ENCODE peak calls at places on chromosomes 13 and 19, in five cellular contexts. H is A549, F is IMR-90, A is K562, J is SK-N-SH. M is an unnamed sample.

GRCh38 chr19:16496613-16496983 is 404 bp downstream of the C19orf44 start:
- DNase-seq in H (no peak), F (peak; percentile 44), A (no peak), J (no peak), M (no peak)

GRCh38 chr19:17404015-17404414 is 1.4 kb downstream of the BST2 start:
- DNase-seq in H (no peak), F (no peak), A (peak; percentile 79), J (no peak), M (no peak)

GRCh38 chr19:13012690-13013608 is 17.7 kb downstream of the NFIX start:
- DNase-seq in H (no peak), F (peak; percentile 63), A (peak; percentile 65), J (no peak), M (no peak)

GRCh38 chr13:35891973-35892441 is 239.2 kb downstream of the DCLK1 start:
- DNase-seq in H (no peak), F (peak; percentile 40), A (no peak), J (no peak), M (no peak)

GRCh38 chr19:2982983-2983350 is 5.6 kb downstream of the TLE6 start:
- DNase-seq in H (no peak), F (peak; percentile 68), A (no peak), J (peak; percentile 92), M (no peak)

GRCh38 chr13:69820180-69820579 is 287.4 kb upstream of the ATXN8OS start:
- DNase-seq in H (no peak), F (no peak), A (no peak), J (peak; percentile 8), M (no peak)

GRCh38 chr19:47107953-47108746 is 5.4 kb downstream of the ZC3H4 start:
- DNase-seq in H (no peak), F (peak; percentile 29), A (peak; percentile 15), J (no peak), M (no peak)

GRCh38 chr19:31548941-31549340 is 199.7 kb upstream of the TSHZ3 start:
- DNase-seq in H (no peak), F (peak; percentile 44), A (no peak), J (no peak), M (no peak)

GRCh38 chr13:36006347-36006746 is 124.8 kb downstream of the DCLK1 start:
- DNase-seq in H (no peak), F (no peak), A (no peak), J (no peak), M (no peak)

GRCh38 chr19:15379996-15380647 is 535 bp upstream of the AKAP8 start:
- DNase-seq in H (peak; percentile 35), F (peak; percentile 11), A (peak; percentile 61), J (no peak), M (no peak)

GRCh38 chr19:16398530-16399241 is 73.1 kb downstream of the EPS15L1 start:
- DNase-seq in H (no peak), F (peak; percentile 12), A (no peak), J (no peak), M (no peak)

GRCh38 chr19:56946164-56946563 is 105.6 kb upstream of the PEG3 start:
- DNase-seq in H (no peak), F (no peak), A (no peak), J (peak; percentile 75), M (no peak)

GRCh38 chr13:37716395-37716794 is 117.8 kb upstream of the POSTN start:
- DNase-seq in H (no peak), F (peak; percentile 72), A (no peak), J (no peak), M (no peak)

GRCh38 chr19:43784251-43784980 is 3.6 kb upstream of the KCNN4 start:
- DNase-seq in H (peak; percentile 92), F (peak; percentile 85), A (peak; percentile 78), J (no peak), M (no peak)

GRCh38 chr19:11463391-11463790 is 17.5 kb downstream of the ELAVL3 start:
- DNase-seq in H (no peak), F (no peak), A (no peak), J (no peak), M (no peak)

GRCh38 chr19:37218592-37218935 is 550 bp downstream of the ZNF383 start:
- DNase-seq in H (no peak), F (peak; percentile 39), A (no peak), J (peak; percentile 14), M (peak; percentile 5)

GRCh38 chr19:10551698-10552301 is 8.1 kb downstream of the ATG4D start:
- DNase-seq in H (no peak), F (no peak), A (no peak), J (no peak), M (no peak)

GRCh38 chr19:33677745-33678426 is 56.1 kb downstream of the CHST8 start:
- DNase-seq in H (no peak), F (no peak), A (peak; percentile 30), J (no peak), M (no peak)

GRCh38 chr19:51971624-51972023 is 15.0 kb downstream of the ZNF350 start:
- DNase-seq in H (no peak), F (peak; percentile 13), A (no peak), J (no peak), M (no peak)

GRCh38 chr13:74187564-74187963 is 53.4 kb upstream of the KLF12 start:
- DNase-seq in H (peak; percentile 25), F (peak; percentile 42), A (no peak), J (no peak), M (no peak)

GRCh38 chr13:35866801-35867200 is 264.4 kb downstream of the DCLK1 start:
- DNase-seq in H (no peak), F (no peak), A (no peak), J (no peak), M (no peak)

GRCh38 chr19:18896421-18896841 is 473 bp upstream of the CERS1 start:
- DNase-seq in H (peak; percentile 35), F (no peak), A (no peak), J (peak; percentile 62), M (no peak)

GRCh38 chr13:21670006-21670882 is 629 bp upstream of the FGF9 start:
- DNase-seq in H (peak; percentile 21), F (peak; percentile 48), A (peak; percentile 53), J (peak; percentile 62), M (no peak)

GRCh38 chr13:112885782-112886268 is 83.2 kb upstream of the MCF2L start:
- DNase-seq in H (peak; percentile 20), F (peak; percentile 87), A (peak; percentile 50), J (peak; percentile 96), M (no peak)

GRCh38 chr13:79870766-79871165 is 389.8 kb downstream of the NDFIP2 start:
- DNase-seq in H (no peak), F (peak; percentile 64), A (no peak), J (no peak), M (no peak)

GRCh38 chr13:35994131-35994966 is 136.8 kb downstream of the DCLK1 start:
- DNase-seq in H (no peak), F (peak; percentile 4), A (no peak), J (no peak), M (no peak)

GRCh38 chr13:33236021-33236420 is 49.5 kb downstream of the STARD13 start:
- DNase-seq in H (no peak), F (peak; percentile 80), A (no peak), J (no peak), M (no peak)

GRCh38 chr13:99996177-99996705 is 14.7 kb downstream of the ZIC2 start:
- DNase-seq in H (no peak), F (no peak), A (no peak), J (no peak), M (no peak)

GRCh38 chr19:36898422-36898821 is 17.7 kb downstream of the ZNF829 start:
- DNase-seq in H (no peak), F (no peak), A (no peak), J (no peak), M (no peak)

GRCh38 chr19:54029930-54030490 is 33.7 kb downstream of the VSTM1 start:
- DNase-seq in H (peak; percentile 70), F (peak; percentile 54), A (peak; percentile 64), J (peak; percentile 71), M (no peak)

DNA sequence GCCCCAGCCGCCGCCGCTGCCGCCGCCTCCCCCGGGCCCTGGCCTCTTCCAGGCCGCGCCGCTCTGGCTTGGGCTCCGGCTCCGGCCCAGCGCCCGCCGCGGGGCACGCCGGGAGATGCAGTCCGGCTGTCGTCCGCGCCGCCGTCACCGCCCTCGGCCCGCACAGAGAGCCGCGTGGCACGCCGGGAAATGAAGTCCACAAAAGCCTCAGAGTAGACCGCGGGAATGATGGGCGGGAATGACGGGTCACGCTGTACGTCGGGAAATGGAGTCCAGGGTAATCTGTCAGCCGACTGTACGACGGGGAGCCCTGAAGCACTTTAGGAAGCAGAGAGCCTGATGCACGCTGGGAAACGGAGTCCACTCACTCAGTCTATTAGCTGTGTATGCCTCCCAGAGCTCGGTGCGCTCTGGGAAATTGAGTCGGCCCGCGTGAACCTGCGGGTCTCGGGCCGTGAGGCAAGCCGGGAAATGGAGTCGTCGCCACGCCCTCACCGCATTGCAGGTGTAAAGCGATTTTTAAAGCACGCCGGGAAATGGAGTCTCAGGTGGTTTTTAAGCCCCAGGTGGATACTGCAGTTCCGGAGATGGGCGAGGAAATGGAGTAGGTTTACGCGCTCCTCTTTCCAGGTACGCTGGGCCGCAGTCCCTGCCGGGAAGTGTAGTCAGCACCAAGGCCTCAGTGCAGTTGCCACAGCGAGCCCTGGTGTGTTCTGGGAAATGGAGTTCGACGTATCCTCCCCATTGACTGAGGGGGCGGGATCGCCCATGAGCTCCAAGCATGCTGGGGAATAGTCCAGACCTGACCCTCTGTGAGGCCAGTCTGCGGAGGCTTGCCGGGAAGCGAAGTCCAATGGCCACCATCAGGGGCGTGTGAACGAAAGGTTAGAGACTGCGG is at the start of gene GSK3A:
- DNase-seq in H (peak; percentile 100), F (peak; percentile 99), A (peak; percentile 82), J (peak; percentile 92), M (peak; percentile 98)
- TF ChIP-seq RCOR1 in H (peak; percentile 31), F (no peak), A (peak; percentile 47), J (no peak), M (no peak)

GRCh38 chr13:43755844-43756243 is 30.9 kb downstream of the ENOX1 start:
- DNase-seq in H (no peak), F (no peak), A (no peak), J (no peak), M (no peak)
- TF ChIP-seq RCOR1 in H (no peak), F (no peak), A (no peak), J (no peak), M (no peak)

GRCh38 chr19:5481957-5482356 is 26.7 kb downstream of the ZNRF4 start:
- DNase-seq in H (no peak), F (no peak), A (no peak), J (no peak), M (no peak)

GRCh38 chr19:5478241-5478924 is 23.2 kb downstream of the ZNRF4 start:
- DNase-seq in H (no peak), F (no peak), A (no peak), J (peak; percentile 54), M (no peak)

GRCh38 chr19:5478925-5479588 is 23.8 kb downstream of the ZNRF4 start:
- DNase-seq in H (no peak), F (no peak), A (no peak), J (no peak), M (no peak)

GRCh38 chr19:5479958-5480357 is 24.7 kb downstream of the ZNRF4 start:
- DNase-seq in H (no peak), F (no peak), A (no peak), J (peak; percentile 74), M (no peak)

GRCh38 chr19:5480427-5480836 is 25.2 kb downstream of the ZNRF4 start:
- DNase-seq in H (peak; percentile 46), F (no peak), A (peak; percentile 63), J (peak; percentile 69), M (no peak)
- TF ChIP-seq RCOR1 in H (no peak), F (no peak), A (no peak), J (no peak), M (no peak)

DNA sequence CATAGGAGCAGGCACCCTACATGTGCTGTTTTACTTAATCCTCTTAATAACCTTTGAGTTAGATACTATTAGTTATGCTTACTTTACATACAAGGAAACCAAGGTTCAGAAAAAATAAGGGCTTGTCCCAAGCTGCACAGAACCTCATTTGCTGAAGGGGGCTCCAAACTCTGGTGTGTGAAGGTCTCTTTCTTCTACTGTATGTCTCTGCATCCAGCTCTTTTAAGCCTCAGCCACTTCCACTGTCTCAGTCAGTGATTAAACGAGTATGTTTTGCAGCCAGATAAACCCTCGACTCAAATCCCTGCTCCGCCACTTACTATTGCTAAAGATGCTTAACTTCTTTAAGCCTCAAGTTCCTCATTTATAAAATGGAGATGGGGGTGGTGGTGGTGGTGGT is 112.4 kb upstream of the WASF3 start:
- DNase-seq in H (no peak), F (no peak), A (no peak), J (no peak), M (no peak)
- TF ChIP-seq RCOR1 in H (no peak), F (no peak), A (no peak), J (no peak), M (no peak)